ENCODE peak calls at places on chromosomes 4 and X, in four cellular contexts. A is esophagus squamous epithelium, C is MM.1S, B is mammary epithelial cell. Q is an unnamed sample.

GRCh38 chr4:158667651-158668198 is 4.0 kb downstream of the C4orf46 start:
- DNase-seq in B (peak; percentile 13), C (no peak), A (no peak), Q (no peak)

GRCh38 chr4:33063238-33063637 is 2343.1 kb downstream of the PCDH7 start:
- DNase-seq in C (no peak), A (no peak), B (no peak), Q (peak; percentile 51)

GRCh38 chrX:119870626-119871131 is 854 bp downstream of the RNF113A start:
- DNase-seq in B (peak; percentile 3), A (no peak), C (no peak), Q (peak; percentile 14)

GRCh38 chr4:183718876-183719275 is 59.8 kb downstream of the TRAPPC11 start:
- DNase-seq in A (no peak), C (no peak), B (peak; percentile 32), Q (no peak)

GRCh38 chrX:129959493-129959832 is 23.0 kb upstream of the BCORL1 start:
- DNase-seq in C (no peak), A (no peak), B (peak; percentile 11), Q (peak; percentile 37)

GRCh38 chr4:6917445-6918241 is 8.0 kb downstream of the TBC1D14 start:
- DNase-seq in B (no peak), C (no peak), A (peak; percentile 36), Q (peak; percentile 38)

GRCh38 chrX:84123585-84123984 is 64.4 kb downstream of the RPS6KA6 start:
- DNase-seq in C (no peak), B (peak; percentile 65), A (no peak), Q (no peak)

GRCh38 chr4:86032476-86033022 is 327.3 kb downstream of the MAPK10 start:
- DNase-seq in A (no peak), C (no peak), B (peak; percentile 92), Q (peak; percentile 96)

DNA sequence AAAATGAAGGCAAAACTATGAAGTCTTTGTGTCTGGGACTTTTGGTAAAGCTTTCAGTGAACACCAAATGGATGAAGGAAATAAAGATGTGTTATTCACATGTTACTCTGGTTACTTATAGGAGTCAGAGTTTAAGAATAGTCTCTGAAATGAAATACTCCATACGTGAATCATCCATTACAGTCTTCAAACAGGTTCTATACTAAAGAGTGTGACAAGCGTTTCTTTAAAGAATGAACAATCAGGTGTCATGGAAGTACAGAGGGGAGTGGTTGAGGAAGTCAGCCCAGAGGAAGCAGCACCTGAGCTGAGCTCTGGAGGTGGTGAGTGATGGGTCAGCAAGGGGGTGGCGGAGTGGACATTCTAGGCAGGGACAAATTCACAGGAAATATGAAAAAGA is 41.8 kb upstream of the SORBS2 start:
- DNase-seq in C (no peak), B (peak; percentile 23), A (no peak), Q (no peak)
- H3K9me3 ChIP-seq in C (no peaks in the 10 kb centered on the region), B (peaks cover 10% of the 10 kb centered on the region), A (peaks cover 4% of the 10 kb centered on the region), Q (no peaks in the 10 kb centered on the region)

GRCh38 chrX:48058621-48059295 is 12.7 kb downstream of the ZNF630 start:
- DNase-seq in B (no peak), A (no peak), C (no peak), Q (no peak)
- H3K9me3 ChIP-seq in B (peaks cover 36% of the 10 kb centered on the region), A (peaks cover 32% of the 10 kb centered on the region), C (no peaks in the 10 kb centered on the region), Q (no peaks in the 10 kb centered on the region)

GRCh38 chr4:185467991-185468390 is 3.5 kb downstream of the CCDC110 start:
- DNase-seq in A (no peak), B (no peak), C (no peak), Q (no peak)
- H3K9me3 ChIP-seq in A (no peaks in the 10 kb centered on the region), B (no peaks in the 10 kb centered on the region), C (no peaks in the 10 kb centered on the region), Q (no peaks in the 10 kb centered on the region)

GRCh38 chrX:49892552-49892951 is 13.3 kb downstream of the USP27X start:
- DNase-seq in A (no peak), B (no peak), C (no peak), Q (no peak)

GRCh38 chrX:49901068-49901467 is 21.3 kb upstream of the CLCN5 start:
- DNase-seq in B (no peak), A (no peak), C (no peak), Q (no peak)

DNA sequence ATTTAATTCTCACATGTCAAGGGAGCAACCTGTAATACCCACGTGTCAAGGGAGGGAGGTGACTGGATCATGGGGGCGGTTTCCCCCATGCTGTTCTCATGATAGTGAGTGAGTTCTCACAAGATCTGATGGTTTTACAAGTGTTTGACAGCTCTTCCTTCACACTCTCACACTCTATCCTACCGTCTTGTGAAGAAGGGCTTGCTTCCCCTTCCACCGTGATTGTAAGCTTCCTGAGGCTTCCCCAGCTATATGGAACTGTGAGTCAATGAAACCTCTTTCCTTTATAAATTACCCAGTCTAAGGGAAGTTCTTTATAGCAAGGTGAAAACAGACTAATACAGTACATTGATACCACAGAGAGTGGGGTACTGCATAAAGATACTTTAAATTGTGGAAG is 17.7 kb downstream of the USP27X start:
- DNase-seq in C (no peak), B (no peak), A (no peak), Q (no peak)
- H3K9me3 ChIP-seq in C (no peaks in the 10 kb centered on the region), B (no peaks in the 10 kb centered on the region), A (no peaks in the 10 kb centered on the region), Q (no peaks in the 10 kb centered on the region)

GRCh38 chr4:56247646-56248045 is 139.6 kb downstream of the AASDH start:
- DNase-seq in A (no peak), B (no peak), C (no peak), Q (no peak)

GRCh38 chr4:56246230-56246610 is 141.1 kb downstream of the AASDH start:
- DNase-seq in C (no peak), A (no peak), B (no peak), Q (no peak)

GRCh38 chr4:56245547-56246229 is 141.6 kb downstream of the AASDH start:
- DNase-seq in C (no peak), A (no peak), B (no peak), Q (no peak)

GRCh38 chr4:56243107-56243506 is 144.2 kb downstream of the AASDH start:
- DNase-seq in A (no peak), C (no peak), B (no peak), Q (no peak)

DNA sequence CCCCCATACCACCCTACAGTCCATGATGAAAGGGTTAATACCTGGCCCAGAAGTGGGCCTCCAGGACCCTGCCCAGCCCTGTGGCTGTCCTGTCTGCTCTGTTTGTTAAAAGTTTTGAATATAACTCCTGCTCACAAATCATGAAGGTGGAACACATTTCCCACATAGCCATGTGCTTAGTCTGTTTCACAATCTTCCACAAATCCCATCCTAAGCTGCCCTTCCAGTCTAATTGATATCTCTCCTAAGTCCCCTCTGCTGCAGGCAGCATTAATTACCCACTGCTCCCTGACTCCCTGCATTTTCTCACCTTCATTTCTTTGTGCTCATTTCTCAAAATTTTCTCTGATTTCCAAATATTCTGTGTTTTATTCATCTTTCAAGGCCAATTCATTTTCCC is 142.6 kb downstream of the AASDH start:
- DNase-seq in A (no peak), C (no peak), B (no peak), Q (no peak)
- H3K9me3 ChIP-seq in A (no peaks in the 10 kb centered on the region), C (no peaks in the 10 kb centered on the region), B (no peaks in the 10 kb centered on the region), Q (no peaks in the 10 kb centered on the region)